ENCODE peak calls at places on chromosome 21, in ten cellular contexts. One of them, this sample, is unnamed.

GRCh38 chr21:39072468-39072867 is 110.8 kb downstream of the PSMG1 start:
- DNase-seq in fibroblast of the conjunctiva: no peak
- DNase-seq in tibial nerve: no peak
- DNase-seq in stimulated activated CD8-positive, alpha-beta memory T cell treated with anti-CD3 and anti-CD28 coated beads, Interleukin-7, amount 100 ng/mL, for 48 hours: no peak
- DNase-seq in ELR: no peak
- DNase-seq in Caki2: no peak
- DNase-seq in choroid plexus epithelial cell: no peak
- DNase-seq in fibroblast of lung: no peak
- DNase-seq in cardiac septum: no peak
- DNase-seq in H1: no peak
- DNase-seq in this sample: no peak

GRCh38 chr21:29017639-29018237 is 1.4 kb downstream of the RWDD2B start:
- DNase-seq in fibroblast of the conjunctiva: no peak
- DNase-seq in tibial nerve: no peak
- DNase-seq in stimulated activated CD8-positive, alpha-beta memory T cell treated with anti-CD3 and anti-CD28 coated beads, Interleukin-7, amount 100 ng/mL, for 48 hours: no peak
- DNase-seq in ELR: no peak
- DNase-seq in Caki2: peak
- DNase-seq in choroid plexus epithelial cell: no peak
- DNase-seq in fibroblast of lung: no peak
- DNase-seq in cardiac septum: no peak
- DNase-seq in H1: no peak
- DNase-seq in this sample: no peak

GRCh38 chr21:31198575-31198974 is 145.5 kb downstream of the TIAM1 start:
- DNase-seq in fibroblast of the conjunctiva: peak
- DNase-seq in tibial nerve: no peak
- DNase-seq in stimulated activated CD8-positive, alpha-beta memory T cell treated with anti-CD3 and anti-CD28 coated beads, Interleukin-7, amount 100 ng/mL, for 48 hours: no peak
- DNase-seq in ELR: peak
- DNase-seq in Caki2: peak
- DNase-seq in choroid plexus epithelial cell: peak
- DNase-seq in fibroblast of lung: peak
- DNase-seq in cardiac septum: no peak
- DNase-seq in H1: no peak
- DNase-seq in this sample: no peak

GRCh38 chr21:37803076-37803475 is 113.2 kb downstream of the KCNJ6 start:
- DNase-seq in fibroblast of the conjunctiva: no peak
- DNase-seq in tibial nerve: no peak
- DNase-seq in stimulated activated CD8-positive, alpha-beta memory T cell treated with anti-CD3 and anti-CD28 coated beads, Interleukin-7, amount 100 ng/mL, for 48 hours: no peak
- DNase-seq in ELR: no peak
- DNase-seq in Caki2: no peak
- DNase-seq in choroid plexus epithelial cell: no peak
- DNase-seq in fibroblast of lung: no peak
- DNase-seq in cardiac septum: no peak
- DNase-seq in H1: no peak
- DNase-seq in this sample: no peak

GRCh38 chr21:43835061-43835460 is 30.0 kb upstream of the AGPAT3 start:
- DNase-seq in fibroblast of the conjunctiva: no peak
- DNase-seq in tibial nerve: no peak
- DNase-seq in stimulated activated CD8-positive, alpha-beta memory T cell treated with anti-CD3 and anti-CD28 coated beads, Interleukin-7, amount 100 ng/mL, for 48 hours: no peak
- DNase-seq in ELR: no peak
- DNase-seq in Caki2: no peak
- DNase-seq in choroid plexus epithelial cell: no peak
- DNase-seq in fibroblast of lung: no peak
- DNase-seq in cardiac septum: no peak
- DNase-seq in H1: no peak
- DNase-seq in this sample: no peak

GRCh38 chr21:44618909-44619308 is 7.0 kb downstream of the KRTAP10-8 start:
- DNase-seq in fibroblast of the conjunctiva: no peak
- DNase-seq in tibial nerve: no peak
- DNase-seq in stimulated activated CD8-positive, alpha-beta memory T cell treated with anti-CD3 and anti-CD28 coated beads, Interleukin-7, amount 100 ng/mL, for 48 hours: peak
- DNase-seq in ELR: no peak
- DNase-seq in Caki2: no peak
- DNase-seq in choroid plexus epithelial cell: no peak
- DNase-seq in fibroblast of lung: no peak
- DNase-seq in cardiac septum: no peak
- DNase-seq in H1: no peak
- DNase-seq in this sample: no peak

GRCh38 chr21:20661745-20662470 is 336.3 kb upstream of the NCAM2 start:
- DNase-seq in fibroblast of the conjunctiva: no peak
- DNase-seq in tibial nerve: no peak
- DNase-seq in stimulated activated CD8-positive, alpha-beta memory T cell treated with anti-CD3 and anti-CD28 coated beads, Interleukin-7, amount 100 ng/mL, for 48 hours: no peak
- DNase-seq in ELR: no peak
- DNase-seq in Caki2: no peak
- DNase-seq in choroid plexus epithelial cell: peak
- DNase-seq in fibroblast of lung: no peak
- DNase-seq in cardiac septum: no peak
- DNase-seq in H1: peak
- DNase-seq in this sample: no peak

GRCh38 chr21:39788383-39788782 is 43.4 kb downstream of the IGSF5 start:
- DNase-seq in fibroblast of the conjunctiva: peak
- DNase-seq in tibial nerve: peak
- DNase-seq in stimulated activated CD8-positive, alpha-beta memory T cell treated with anti-CD3 and anti-CD28 coated beads, Interleukin-7, amount 100 ng/mL, for 48 hours: no peak
- DNase-seq in ELR: peak
- DNase-seq in Caki2: peak
- DNase-seq in choroid plexus epithelial cell: peak
- DNase-seq in fibroblast of lung: peak
- DNase-seq in cardiac septum: peak
- DNase-seq in H1: peak
- DNase-seq in this sample: peak

GRCh38 chr21:25750085-25750484 is 15.3 kb downstream of the GABPA start:
- DNase-seq in fibroblast of the conjunctiva: no peak
- DNase-seq in tibial nerve: no peak
- DNase-seq in stimulated activated CD8-positive, alpha-beta memory T cell treated with anti-CD3 and anti-CD28 coated beads, Interleukin-7, amount 100 ng/mL, for 48 hours: no peak
- DNase-seq in ELR: no peak
- DNase-seq in Caki2: no peak
- DNase-seq in choroid plexus epithelial cell: peak
- DNase-seq in fibroblast of lung: no peak
- DNase-seq in cardiac septum: no peak
- DNase-seq in H1: no peak
- DNase-seq in this sample: no peak

GRCh38 chr21:16587141-16587570 is 857.4 kb downstream of the USP25 start:
- DNase-seq in fibroblast of the conjunctiva: peak
- DNase-seq in tibial nerve: peak
- DNase-seq in stimulated activated CD8-positive, alpha-beta memory T cell treated with anti-CD3 and anti-CD28 coated beads, Interleukin-7, amount 100 ng/mL, for 48 hours: no peak
- DNase-seq in ELR: peak
- DNase-seq in Caki2: peak
- DNase-seq in choroid plexus epithelial cell: peak
- DNase-seq in fibroblast of lung: peak
- DNase-seq in cardiac septum: no peak
- DNase-seq in H1: no peak
- DNase-seq in this sample: no peak

GRCh38 chr21:35801388-35801787 is 258.9 kb downstream of the SETD4 start:
- DNase-seq in fibroblast of the conjunctiva: no peak
- DNase-seq in tibial nerve: no peak
- DNase-seq in stimulated activated CD8-positive, alpha-beta memory T cell treated with anti-CD3 and anti-CD28 coated beads, Interleukin-7, amount 100 ng/mL, for 48 hours: no peak
- DNase-seq in ELR: no peak
- DNase-seq in Caki2: no peak
- DNase-seq in choroid plexus epithelial cell: no peak
- DNase-seq in fibroblast of lung: no peak
- DNase-seq in cardiac septum: no peak
- DNase-seq in H1: no peak
- DNase-seq in this sample: no peak

GRCh38 chr21:15820327-15820726 is 90.5 kb downstream of the USP25 start:
- DNase-seq in fibroblast of the conjunctiva: no peak
- DNase-seq in tibial nerve: no peak
- DNase-seq in stimulated activated CD8-positive, alpha-beta memory T cell treated with anti-CD3 and anti-CD28 coated beads, Interleukin-7, amount 100 ng/mL, for 48 hours: no peak
- DNase-seq in ELR: no peak
- DNase-seq in Caki2: no peak
- DNase-seq in choroid plexus epithelial cell: no peak
- DNase-seq in fibroblast of lung: no peak
- DNase-seq in cardiac septum: no peak
- DNase-seq in H1: no peak
- DNase-seq in this sample: no peak

GRCh38 chr21:45299864-45300785 is 12.4 kb upstream of the POFUT2 start:
- DNase-seq in fibroblast of the conjunctiva: no peak
- DNase-seq in tibial nerve: peak
- DNase-seq in stimulated activated CD8-positive, alpha-beta memory T cell treated with anti-CD3 and anti-CD28 coated beads, Interleukin-7, amount 100 ng/mL, for 48 hours: no peak
- DNase-seq in ELR: peak
- DNase-seq in Caki2: no peak
- DNase-seq in choroid plexus epithelial cell: peak
- DNase-seq in fibroblast of lung: peak
- DNase-seq in cardiac septum: no peak
- DNase-seq in H1: no peak
- DNase-seq in this sample: no peak

GRCh38 chr21:46269466-46269865 is 15.9 kb downstream of the MCM3AP start:
- DNase-seq in fibroblast of the conjunctiva: no peak
- DNase-seq in tibial nerve: no peak
- DNase-seq in stimulated activated CD8-positive, alpha-beta memory T cell treated with anti-CD3 and anti-CD28 coated beads, Interleukin-7, amount 100 ng/mL, for 48 hours: no peak
- DNase-seq in ELR: peak
- DNase-seq in Caki2: peak
- DNase-seq in choroid plexus epithelial cell: no peak
- DNase-seq in fibroblast of lung: no peak
- DNase-seq in cardiac septum: peak
- DNase-seq in H1: no peak
- DNase-seq in this sample: no peak